ENCODE peak calls at places on chromosomes 11 and 22, in four cellular contexts. A is lung microvascular endothelial cell; G is stimulated activated CD8-positive, alpha-beta memory T cell treated with anti-CD3 and anti-CD28 coated beads, Interleukin-7, amount 100 ng/mL, for 1 hour; Y is activated CD4-positive, CD25-positive, alpha-beta regulatory T cell treated with anti-CD3 and anti-CD28 coated beads, Interleukin-2, amount 50 U/mL, for 72 hours. S is an unnamed sample.

GRCh38 chr11:101880208-101880607 is 34.6 kb upstream of the CEP126 start:
- DNase-seq in A (peak), G (no peak), Y (no peak), S (peak)

GRCh38 chr11:115760921-115761320 is 256.7 kb upstream of the CADM1 start:
- DNase-seq in A (no peak), G (no peak), Y (no peak), S (no peak)

GRCh38 chr11:132379540-132379939 is 1009.1 kb downstream of the NTM start:
- DNase-seq in A (no peak), G (no peak), Y (no peak), S (no peak)

GRCh38 chr22:49582171-49582570 is 245.5 kb downstream of the BRD1 start:
- DNase-seq in A (peak), G (no peak), Y (no peak), S (no peak)

GRCh38 chr11:14544611-14545010 is 24.4 kb upstream of the PSMA1 start:
- DNase-seq in A (no peak), G (no peak), Y (no peak), S (peak)

GRCh38 chr11:24453129-24453723 is 43.6 kb upstream of the LUZP2 start:
- DNase-seq in A (no peak), G (no peak), Y (no peak), S (no peak)

GRCh38 chr22:47337161-47337621 is 574.7 kb downstream of the TBC1D22A start:
- DNase-seq in A (peak), G (no peak), Y (no peak), S (peak)

GRCh38 chr11:18958221-18958910 is 19.2 kb upstream of the MRGPRX1 start:
- DNase-seq in A (no peak), G (no peak), Y (no peak), S (no peak)

GRCh38 chr11:67616431-67617242 is 9.9 kb downstream of the NDUFV1 start:
- DNase-seq in A (no peak), G (no peak), Y (no peak), S (no peak)

GRCh38 chr11:122337241-122338176 is 221.5 kb upstream of the BLID start:
- DNase-seq in A (no peak), G (no peak), Y (no peak), S (peak)

GRCh38 chr11:20087118-20087521 is 73.2 kb downstream of the DBX1 start:
- DNase-seq in A (no peak), G (no peak), Y (no peak), S (no peak)

GRCh38 chr11:74846770-74847169 is 98.1 kb downstream of the RNF169 start:
- DNase-seq in A (peak), G (no peak), Y (no peak), S (no peak)

GRCh38 chr11:9076661-9077060 is 14.7 kb downstream of the SCUBE2 start:
- DNase-seq in A (no peak), G (no peak), Y (no peak), S (no peak)

GRCh38 chr22:31637375-31637937 is 24.6 kb downstream of the PISD start:
- DNase-seq in A (no peak), G (no peak), Y (no peak), S (no peak)

S was measured in cardiac muscle cell.